ENCODE peak calls at places on chromosomes 4 and X, in five cellular contexts. One of them, this sample, is unnamed.

GRCh38 chr4:83731609-83732008 is 195.7 kb downstream of the GPAT3 start:
- DNase-seq in HT-29: peak; percentile 3
- DNase-seq in cerebellar cortex: no peak
- DNase-seq in cardiac muscle cell: no peak
- DNase-seq in NCI-H774: no peak
- DNase-seq in this sample: no peak

GRCh38 chr4:37936889-37937498 is 23.2 kb upstream of the PTTG2 start:
- DNase-seq in HT-29: peak; percentile 6
- DNase-seq in cerebellar cortex: peak; percentile 70
- DNase-seq in cardiac muscle cell: no peak
- DNase-seq in NCI-H774: no peak
- DNase-seq in this sample: no peak

GRCh38 chr4:94408549-94409374 is 43.0 kb upstream of the PDLIM5 start:
- DNase-seq in HT-29: no peak
- DNase-seq in cerebellar cortex: no peak
- DNase-seq in cardiac muscle cell: peak; percentile 73
- DNase-seq in NCI-H774: no peak
- DNase-seq in this sample: no peak

GRCh38 chrX:1397441-1397840 is 5.5 kb upstream of the SLC25A6 start:
- DNase-seq in HT-29: no peak
- DNase-seq in cerebellar cortex: no peak
- DNase-seq in cardiac muscle cell: no peak
- DNase-seq in NCI-H774: no peak
- DNase-seq in this sample: no peak

GRCh38 chrX:124931241-124931640 is 388.4 kb upstream of the TEX13C start:
- DNase-seq in HT-29: no peak
- DNase-seq in cerebellar cortex: peak; percentile 81
- DNase-seq in cardiac muscle cell: no peak
- DNase-seq in NCI-H774: peak; percentile 50
- DNase-seq in this sample: peak; percentile 96

GRCh38 chrX:134733595-134733994 is 75.3 kb upstream of the PLAC1 start:
- DNase-seq in HT-29: no peak
- DNase-seq in cerebellar cortex: no peak
- DNase-seq in cardiac muscle cell: peak; percentile 52
- DNase-seq in NCI-H774: no peak
- DNase-seq in this sample: no peak

GRCh38 chr4:102403115-102403514 is 57.8 kb upstream of the SLC39A8 start:
- DNase-seq in HT-29: no peak
- DNase-seq in cerebellar cortex: no peak
- DNase-seq in cardiac muscle cell: no peak
- DNase-seq in NCI-H774: no peak
- DNase-seq in this sample: no peak

GRCh38 chr4:2261110-2261852 is 628 bp downstream of the MXD4 start:
- DNase-seq in HT-29: peak; percentile 19
- DNase-seq in cerebellar cortex: no peak
- DNase-seq in cardiac muscle cell: peak; percentile 64
- DNase-seq in NCI-H774: no peak
- DNase-seq in this sample: peak; percentile 36

GRCh38 chr4:74056858-74057562 is 18.5 kb upstream of the CXCL3 start:
- DNase-seq in HT-29: peak; percentile 65
- DNase-seq in cerebellar cortex: no peak
- DNase-seq in cardiac muscle cell: no peak
- DNase-seq in NCI-H774: no peak
- DNase-seq in this sample: no peak

GRCh38 chr4:19547463-19547862 is 704.2 kb upstream of the SLIT2 start:
- DNase-seq in HT-29: no peak
- DNase-seq in cerebellar cortex: no peak
- DNase-seq in cardiac muscle cell: no peak
- DNase-seq in NCI-H774: no peak
- DNase-seq in this sample: no peak

GRCh38 chr4:120870279-120870673 is 52.2 kb downstream of the PRDM5 start:
- DNase-seq in HT-29: peak; percentile 29
- DNase-seq in cerebellar cortex: peak; percentile 4
- DNase-seq in cardiac muscle cell: no peak
- DNase-seq in NCI-H774: no peak
- DNase-seq in this sample: peak; percentile 11

GRCh38 chr4:15376594-15376993 is 51.2 kb upstream of the C1QTNF7 start:
- DNase-seq in HT-29: no peak
- DNase-seq in cerebellar cortex: no peak
- DNase-seq in cardiac muscle cell: no peak
- DNase-seq in NCI-H774: no peak
- DNase-seq in this sample: no peak

GRCh38 chr4:176927664-176928063 is 134.9 kb upstream of the VEGFC start:
- DNase-seq in HT-29: no peak
- DNase-seq in cerebellar cortex: no peak
- DNase-seq in cardiac muscle cell: no peak
- DNase-seq in NCI-H774: no peak
- DNase-seq in this sample: no peak

GRCh38 chr4:102640669-102641068 is 120.1 kb downstream of the MANBA start:
- DNase-seq in HT-29: peak; percentile 35
- DNase-seq in cerebellar cortex: no peak
- DNase-seq in cardiac muscle cell: no peak
- DNase-seq in NCI-H774: no peak
- DNase-seq in this sample: no peak

GRCh38 chrX:11143931-11144678 is 33.0 kb downstream of the HCCS start:
- DNase-seq in HT-29: peak; percentile 83
- DNase-seq in cerebellar cortex: peak; percentile 76
- DNase-seq in cardiac muscle cell: peak; percentile 77
- DNase-seq in NCI-H774: peak; percentile 52
- DNase-seq in this sample: peak; percentile 80

GRCh38 chrX:40303256-40304077 is 205.7 kb upstream of the BCOR start:
- DNase-seq in HT-29: no peak
- DNase-seq in cerebellar cortex: no peak
- DNase-seq in cardiac muscle cell: no peak
- DNase-seq in NCI-H774: no peak
- DNase-seq in this sample: no peak

GRCh38 chrX:119692241-119693031 is 532 bp downstream of the SEPTIN6 start:
- DNase-seq in HT-29: no peak
- DNase-seq in cerebellar cortex: peak; percentile 57
- DNase-seq in cardiac muscle cell: peak; percentile 47
- DNase-seq in NCI-H774: no peak
- DNase-seq in this sample: peak; percentile 2

GRCh38 chr4:20464381-20464780 is 212.7 kb downstream of the SLIT2 start:
- DNase-seq in HT-29: no peak
- DNase-seq in cerebellar cortex: no peak
- DNase-seq in cardiac muscle cell: no peak
- DNase-seq in NCI-H774: no peak
- DNase-seq in this sample: no peak

GRCh38 chr4:161585011-161585410 is 578.8 kb downstream of the FSTL5 start:
- DNase-seq in HT-29: no peak
- DNase-seq in cerebellar cortex: peak; percentile 49
- DNase-seq in cardiac muscle cell: no peak
- DNase-seq in NCI-H774: no peak
- DNase-seq in this sample: no peak

GRCh38 chr4:133188433-133189175 is 39.5 kb downstream of the PCDH10 start:
- DNase-seq in HT-29: no peak
- DNase-seq in cerebellar cortex: no peak
- DNase-seq in cardiac muscle cell: no peak
- DNase-seq in NCI-H774: no peak
- DNase-seq in this sample: no peak

GRCh38 chr4:106818764-106819163 is 217.3 kb downstream of the DKK2 start:
- DNase-seq in HT-29: no peak
- DNase-seq in cerebellar cortex: no peak
- DNase-seq in cardiac muscle cell: no peak
- DNase-seq in NCI-H774: no peak
- DNase-seq in this sample: no peak

GRCh38 chr4:16239086-16239485 is 12.8 kb upstream of the TAPT1 start:
- DNase-seq in HT-29: no peak
- DNase-seq in cerebellar cortex: no peak
- DNase-seq in cardiac muscle cell: no peak
- DNase-seq in NCI-H774: no peak
- DNase-seq in this sample: no peak

GRCh38 chr4:113759696-113760093 is 1.8 kb downstream of the CAMK2D start:
- DNase-seq in HT-29: peak; percentile 39
- DNase-seq in cerebellar cortex: peak; percentile 49
- DNase-seq in cardiac muscle cell: peak; percentile 0
- DNase-seq in NCI-H774: no peak
- DNase-seq in this sample: no peak

GRCh38 chr4:10584042-10584441 is 100.5 kb downstream of the CLNK start:
- DNase-seq in HT-29: peak; percentile 51
- DNase-seq in cerebellar cortex: no peak
- DNase-seq in cardiac muscle cell: no peak
- DNase-seq in NCI-H774: no peak
- DNase-seq in this sample: no peak

GRCh38 chrX:40140706-40141499 is 43.1 kb upstream of the BCOR start:
- DNase-seq in HT-29: no peak
- DNase-seq in cerebellar cortex: no peak
- DNase-seq in cardiac muscle cell: peak; percentile 64
- DNase-seq in NCI-H774: no peak
- DNase-seq in this sample: no peak

This sample was measured in NCI-H146.